ENCODE peak calls at places on chromosome 5, in six cellular contexts. One of them, this sample, is unnamed. For H3K27me3, the result is how much of the 10 kb centered on the place peaks cover.

GRCh38 chr5:173972844-173973613 is 15.9 kb upstream of the C5orf47 start:
- DNase-seq in lower lobe of right lung: peak
- DNase-seq in iPS DF 6.9: peak
- DNase-seq in neuronal stem cell: peak
- DNase-seq in dorsolateral prefrontal cortex: peak
- DNase-seq in HCT116: peak
- DNase-seq in this sample: peak

GRCh38 chr5:122014232-122014940 is 52.6 kb downstream of the SRFBP1 start:
- DNase-seq in lower lobe of right lung: no peak
- DNase-seq in iPS DF 6.9: no peak
- DNase-seq in neuronal stem cell: no peak
- DNase-seq in dorsolateral prefrontal cortex: no peak
- DNase-seq in HCT116: no peak
- DNase-seq in this sample: no peak

GRCh38 chr5:29005386-29005785 is 1967.0 kb upstream of the CDH9 start:
- DNase-seq in lower lobe of right lung: no peak
- DNase-seq in iPS DF 6.9: peak
- DNase-seq in neuronal stem cell: no peak
- DNase-seq in dorsolateral prefrontal cortex: no peak
- DNase-seq in HCT116: no peak
- DNase-seq in this sample: peak

GRCh38 chr5:43482490-43483064 is 1.1 kb downstream of the TMEM267 start:
- DNase-seq in lower lobe of right lung: no peak
- DNase-seq in iPS DF 6.9: no peak
- DNase-seq in neuronal stem cell: no peak
- DNase-seq in dorsolateral prefrontal cortex: no peak
- DNase-seq in HCT116: no peak
- DNase-seq in this sample: no peak

GRCh38 chr5:6466975-6467567 is 18.4 kb downstream of the UBE2QL1 start:
- DNase-seq in lower lobe of right lung: no peak
- DNase-seq in iPS DF 6.9: no peak
- DNase-seq in neuronal stem cell: no peak
- DNase-seq in dorsolateral prefrontal cortex: no peak
- DNase-seq in HCT116: no peak
- DNase-seq in this sample: no peak

GRCh38 chr5:133912951-133913350 is 55.5 kb downstream of the C5orf15 start:
- DNase-seq in lower lobe of right lung: no peak
- DNase-seq in iPS DF 6.9: no peak
- DNase-seq in neuronal stem cell: no peak
- DNase-seq in dorsolateral prefrontal cortex: no peak
- DNase-seq in HCT116: no peak
- DNase-seq in this sample: no peak

GRCh38 chr5:130365956-130366355 is 461.7 kb downstream of the CHSY3 start:
- DNase-seq in lower lobe of right lung: no peak
- DNase-seq in iPS DF 6.9: no peak
- DNase-seq in neuronal stem cell: no peak
- DNase-seq in dorsolateral prefrontal cortex: no peak
- DNase-seq in HCT116: no peak
- DNase-seq in this sample: no peak

GRCh38 chr5:19406576-19407365 is 581.2 kb downstream of the CDH18 start:
- DNase-seq in lower lobe of right lung: no peak
- DNase-seq in iPS DF 6.9: no peak
- DNase-seq in neuronal stem cell: no peak
- DNase-seq in dorsolateral prefrontal cortex: no peak
- DNase-seq in HCT116: no peak
- DNase-seq in this sample: no peak

GRCh38 chr5:126976520-126977172 is 53.7 kb downstream of the MARCHF3 start:
- DNase-seq in lower lobe of right lung: no peak
- DNase-seq in iPS DF 6.9: no peak
- DNase-seq in neuronal stem cell: no peak
- DNase-seq in dorsolateral prefrontal cortex: no peak
- DNase-seq in HCT116: no peak
- DNase-seq in this sample: no peak

GRCh38 chr5:82885657-82886389 is 191.4 kb downstream of the TMEM167A start:
- DNase-seq in lower lobe of right lung: no peak
- DNase-seq in iPS DF 6.9: no peak
- DNase-seq in neuronal stem cell: no peak
- DNase-seq in dorsolateral prefrontal cortex: no peak
- DNase-seq in HCT116: no peak
- DNase-seq in this sample: no peak

GRCh38 chr5:9380108-9380507 is 165.8 kb downstream of the SEMA5A start:
- DNase-seq in lower lobe of right lung: no peak
- DNase-seq in iPS DF 6.9: no peak
- DNase-seq in neuronal stem cell: no peak
- DNase-seq in dorsolateral prefrontal cortex: no peak
- DNase-seq in HCT116: no peak
- DNase-seq in this sample: no peak

GRCh38 chr5:176803943-176804498 is 6.3 kb upstream of the UNC5A start:
- DNase-seq in lower lobe of right lung: no peak
- DNase-seq in iPS DF 6.9: no peak
- DNase-seq in neuronal stem cell: peak
- DNase-seq in dorsolateral prefrontal cortex: no peak
- DNase-seq in HCT116: no peak
- DNase-seq in this sample: peak

GRCh38 chr5:18745591-18745987 is 1111.3 kb downstream of the TAF11L14 start:
- DNase-seq in lower lobe of right lung: no peak
- DNase-seq in iPS DF 6.9: no peak
- DNase-seq in neuronal stem cell: no peak
- DNase-seq in dorsolateral prefrontal cortex: no peak
- DNase-seq in HCT116: no peak
- DNase-seq in this sample: no peak

GRCh38 chr5:153809181-153809580 is 229.5 kb downstream of the FAM114A2 start:
- DNase-seq in lower lobe of right lung: no peak
- DNase-seq in iPS DF 6.9: no peak
- DNase-seq in neuronal stem cell: no peak
- DNase-seq in dorsolateral prefrontal cortex: no peak
- DNase-seq in HCT116: no peak
- DNase-seq in this sample: no peak

GRCh38 chr5:37715361-37715760 is 124.5 kb downstream of the GDNF start:
- DNase-seq in lower lobe of right lung: no peak
- DNase-seq in iPS DF 6.9: no peak
- DNase-seq in neuronal stem cell: no peak
- DNase-seq in dorsolateral prefrontal cortex: no peak
- DNase-seq in HCT116: no peak
- DNase-seq in this sample: no peak

GRCh38 chr5:23332650-23333251 is 174.7 kb upstream of the PRDM9 start:
- DNase-seq in lower lobe of right lung: no peak
- DNase-seq in iPS DF 6.9: no peak
- DNase-seq in neuronal stem cell: no peak
- DNase-seq in dorsolateral prefrontal cortex: no peak
- DNase-seq in HCT116: no peak
- DNase-seq in this sample: no peak

GRCh38 chr5:120610145-120610544 is 146.0 kb downstream of the PRR16 start:
- DNase-seq in lower lobe of right lung: no peak
- DNase-seq in iPS DF 6.9: no peak
- DNase-seq in neuronal stem cell: no peak
- DNase-seq in dorsolateral prefrontal cortex: no peak
- DNase-seq in HCT116: no peak
- DNase-seq in this sample: no peak

GRCh38 chr5:91207248-91207647 is 175.9 kb downstream of the ARRDC3 start:
- DNase-seq in lower lobe of right lung: no peak
- DNase-seq in iPS DF 6.9: no peak
- DNase-seq in neuronal stem cell: no peak
- DNase-seq in dorsolateral prefrontal cortex: no peak
- DNase-seq in HCT116: no peak
- DNase-seq in this sample: no peak

GRCh38 chr5:130520211-130520610 is 615.9 kb downstream of the CHSY3 start:
- DNase-seq in lower lobe of right lung: no peak
- DNase-seq in iPS DF 6.9: no peak
- DNase-seq in neuronal stem cell: peak
- DNase-seq in dorsolateral prefrontal cortex: no peak
- DNase-seq in HCT116: no peak
- DNase-seq in this sample: no peak

GRCh38 chr5:143896981-143897380 is 85.0 kb downstream of the HMHB1 start:
- DNase-seq in lower lobe of right lung: no peak
- DNase-seq in iPS DF 6.9: no peak
- DNase-seq in neuronal stem cell: no peak
- DNase-seq in dorsolateral prefrontal cortex: no peak
- DNase-seq in HCT116: no peak
- DNase-seq in this sample: no peak

GRCh38 chr5:78360674-78361225 is 333 bp downstream of the SCAMP1 start:
- DNase-seq in lower lobe of right lung: peak
- DNase-seq in iPS DF 6.9: no peak
- DNase-seq in neuronal stem cell: no peak
- DNase-seq in dorsolateral prefrontal cortex: peak
- DNase-seq in HCT116: no peak
- DNase-seq in this sample: peak

GRCh38 chr5:168341178-168341577 is 49.7 kb downstream of the WWC1 start:
- DNase-seq in lower lobe of right lung: no peak
- DNase-seq in iPS DF 6.9: no peak
- DNase-seq in neuronal stem cell: no peak
- DNase-seq in dorsolateral prefrontal cortex: no peak
- DNase-seq in HCT116: no peak
- DNase-seq in this sample: no peak

GRCh38 chr5:129951039-129951438 is 46.8 kb downstream of the CHSY3 start:
- DNase-seq in lower lobe of right lung: no peak
- DNase-seq in iPS DF 6.9: no peak
- DNase-seq in neuronal stem cell: no peak
- DNase-seq in dorsolateral prefrontal cortex: no peak
- DNase-seq in HCT116: no peak
- DNase-seq in this sample: no peak

GRCh38 chr5:142888469-142889085 is 118.4 kb downstream of the ARHGAP26 start:
- DNase-seq in lower lobe of right lung: no peak
- DNase-seq in iPS DF 6.9: peak
- DNase-seq in neuronal stem cell: peak
- DNase-seq in dorsolateral prefrontal cortex: no peak
- DNase-seq in HCT116: no peak
- DNase-seq in this sample: peak

GRCh38 chr5:128538249-128539037 is 398 bp upstream of the FBN2 start:
- DNase-seq in lower lobe of right lung: peak
- DNase-seq in iPS DF 6.9: peak
- DNase-seq in neuronal stem cell: peak
- DNase-seq in dorsolateral prefrontal cortex: no peak
- DNase-seq in HCT116: no peak
- DNase-seq in this sample: peak

GRCh38 chr5:179244051-179244450 is 101.2 kb downstream of the ADAMTS2 start:
- DNase-seq in lower lobe of right lung: no peak
- DNase-seq in iPS DF 6.9: no peak
- DNase-seq in neuronal stem cell: no peak
- DNase-seq in dorsolateral prefrontal cortex: no peak
- DNase-seq in HCT116: no peak
- DNase-seq in this sample: no peak

GRCh38 chr5:53170748-53171349 is 61.3 kb upstream of the MOCS2 start:
- DNase-seq in lower lobe of right lung: no peak
- DNase-seq in iPS DF 6.9: no peak
- DNase-seq in neuronal stem cell: peak
- DNase-seq in dorsolateral prefrontal cortex: no peak
- DNase-seq in HCT116: peak
- DNase-seq in this sample: peak

GRCh38 chr5:129021744-129022143 is 56.5 kb downstream of the SLC27A6 start:
- DNase-seq in lower lobe of right lung: no peak
- DNase-seq in iPS DF 6.9: no peak
- DNase-seq in neuronal stem cell: no peak
- DNase-seq in dorsolateral prefrontal cortex: no peak
- DNase-seq in HCT116: no peak
- DNase-seq in this sample: no peak

GRCh38 chr5:127307868-127308267 is 17.3 kb downstream of the MEGF10 start:
- DNase-seq in lower lobe of right lung: no peak
- DNase-seq in iPS DF 6.9: no peak
- DNase-seq in neuronal stem cell: peak
- DNase-seq in dorsolateral prefrontal cortex: no peak
- DNase-seq in HCT116: no peak
- DNase-seq in this sample: no peak

GRCh38 chr5:170648546-170648945 is 135.0 kb upstream of the GABRP start:
- DNase-seq in lower lobe of right lung: no peak
- DNase-seq in iPS DF 6.9: no peak
- DNase-seq in neuronal stem cell: no peak
- DNase-seq in dorsolateral prefrontal cortex: no peak
- DNase-seq in HCT116: no peak
- DNase-seq in this sample: no peak
- H3K27me3 ChIP-seq in lower lobe of right lung: under half
- H3K27me3 ChIP-seq in iPS DF 6.9: under half
- H3K27me3 ChIP-seq in neuronal stem cell: under half
- H3K27me3 ChIP-seq in dorsolateral prefrontal cortex: under half
- H3K27me3 ChIP-seq in HCT116: under half
- H3K27me3 ChIP-seq in this sample: under half

GRCh38 chr5:66828046-66828550 is 231.9 kb downstream of the MAST4 start:
- DNase-seq in lower lobe of right lung: no peak
- DNase-seq in iPS DF 6.9: no peak
- DNase-seq in neuronal stem cell: peak
- DNase-seq in dorsolateral prefrontal cortex: no peak
- DNase-seq in HCT116: no peak
- DNase-seq in this sample: no peak

GRCh38 chr5:66830636-66831035 is 234.4 kb downstream of the MAST4 start:
- DNase-seq in lower lobe of right lung: no peak
- DNase-seq in iPS DF 6.9: no peak
- DNase-seq in neuronal stem cell: no peak
- DNase-seq in dorsolateral prefrontal cortex: no peak
- DNase-seq in HCT116: no peak
- DNase-seq in this sample: no peak

GRCh38 chr5:66828551-66829421 is 232.6 kb downstream of the MAST4 start:
- DNase-seq in lower lobe of right lung: peak
- DNase-seq in iPS DF 6.9: no peak
- DNase-seq in neuronal stem cell: peak
- DNase-seq in dorsolateral prefrontal cortex: peak
- DNase-seq in HCT116: no peak
- DNase-seq in this sample: no peak

GRCh38 chr5:66826696-66827095 is 230.5 kb downstream of the MAST4 start:
- DNase-seq in lower lobe of right lung: no peak
- DNase-seq in iPS DF 6.9: no peak
- DNase-seq in neuronal stem cell: no peak
- DNase-seq in dorsolateral prefrontal cortex: no peak
- DNase-seq in HCT116: no peak
- DNase-seq in this sample: no peak

DNA sequence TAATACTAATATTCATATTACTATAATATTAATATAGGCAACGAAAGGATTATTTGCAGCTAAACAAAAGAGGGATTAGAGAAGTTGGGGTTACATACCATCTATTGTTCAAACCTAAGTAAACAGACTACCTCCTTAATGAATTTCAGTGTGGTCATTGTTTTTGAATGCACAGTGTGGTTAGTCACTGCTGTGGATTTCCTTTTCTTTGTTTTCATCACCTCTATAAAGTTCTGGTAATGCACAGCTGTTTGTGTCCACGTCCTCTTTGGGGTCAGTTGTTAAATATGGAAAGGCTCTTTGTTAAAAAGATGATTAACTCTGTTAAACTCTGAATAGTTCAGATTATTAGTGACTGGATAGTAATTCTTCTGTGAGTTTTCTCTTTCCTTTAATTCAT is 233.6 kb downstream of the MAST4 start:
- DNase-seq in lower lobe of right lung: no peak
- DNase-seq in iPS DF 6.9: no peak
- DNase-seq in neuronal stem cell: peak
- DNase-seq in dorsolateral prefrontal cortex: no peak
- DNase-seq in HCT116: no peak
- DNase-seq in this sample: no peak
- H3K4me3 ChIP-seq in lower lobe of right lung: no peak
- H3K4me3 ChIP-seq in iPS DF 6.9: no peak
- H3K4me3 ChIP-seq in neuronal stem cell: no peak
- H3K4me3 ChIP-seq in dorsolateral prefrontal cortex: peak
- H3K4me3 ChIP-seq in HCT116: no peak
- H3K4me3 ChIP-seq in this sample: no peak

GRCh38 chr5:150168864-150169263 is 2.3 kb downstream of the CDX1 start:
- DNase-seq in lower lobe of right lung: no peak
- DNase-seq in iPS DF 6.9: no peak
- DNase-seq in neuronal stem cell: no peak
- DNase-seq in dorsolateral prefrontal cortex: no peak
- DNase-seq in HCT116: no peak
- DNase-seq in this sample: no peak
- H3K27me3 ChIP-seq in lower lobe of right lung: under half
- H3K27me3 ChIP-seq in iPS DF 6.9: half or more
- H3K27me3 ChIP-seq in neuronal stem cell: under half
- H3K27me3 ChIP-seq in dorsolateral prefrontal cortex: under half
- H3K27me3 ChIP-seq in HCT116: under half
- H3K27me3 ChIP-seq in this sample: under half

GRCh38 chr5:110734101-110734500 is 4.7 kb upstream of the SLC25A46 start:
- DNase-seq in lower lobe of right lung: no peak
- DNase-seq in iPS DF 6.9: no peak
- DNase-seq in neuronal stem cell: no peak
- DNase-seq in dorsolateral prefrontal cortex: no peak
- DNase-seq in HCT116: no peak
- DNase-seq in this sample: no peak
- H3K4me3 ChIP-seq in lower lobe of right lung: no peak
- H3K4me3 ChIP-seq in iPS DF 6.9: no peak
- H3K4me3 ChIP-seq in neuronal stem cell: no peak
- H3K4me3 ChIP-seq in dorsolateral prefrontal cortex: no peak
- H3K4me3 ChIP-seq in HCT116: no peak
- H3K4me3 ChIP-seq in this sample: no peak